ENCODE peak calls at places on chromosomes 16 and 17, in four cellular contexts. One of them, this sample, is unnamed.

GRCh38 chr17:81271226-81271625 is 23.9 kb downstream of the SLC38A10 start:
- DNase-seq in HepG2: no peak
- DNase-seq in A549: no peak
- DNase-seq in IMR-90: no peak
- DNase-seq in this sample: no peak

GRCh38 chr17:70855401-70856054 is 686.2 kb downstream of the KCNJ2 start:
- DNase-seq in HepG2: no peak
- DNase-seq in A549: no peak
- DNase-seq in IMR-90: peak
- DNase-seq in this sample: no peak

GRCh38 chr17:57604771-57605733 is 140.0 kb downstream of the CCDC182 start:
- DNase-seq in HepG2: no peak
- DNase-seq in A549: no peak
- DNase-seq in IMR-90: peak
- DNase-seq in this sample: no peak

GRCh38 chr16:12498077-12498476 is 305.6 kb downstream of the CPPED1 start:
- DNase-seq in HepG2: no peak
- DNase-seq in A549: no peak
- DNase-seq in IMR-90: no peak
- DNase-seq in this sample: no peak

GRCh38 chr16:79190542-79190941 is 410.0 kb downstream of the MAF start:
- DNase-seq in HepG2: no peak
- DNase-seq in A549: no peak
- DNase-seq in IMR-90: no peak
- DNase-seq in this sample: no peak

GRCh38 chr17:34442387-34443111 is 79.5 kb upstream of the CCL1 start:
- DNase-seq in HepG2: no peak
- DNase-seq in A549: no peak
- DNase-seq in IMR-90: no peak
- DNase-seq in this sample: no peak

GRCh38 chr17:8350339-8350738 is 10.7 kb downstream of the ODF4 start:
- DNase-seq in HepG2: no peak
- DNase-seq in A549: no peak
- DNase-seq in IMR-90: no peak
- DNase-seq in this sample: no peak

GRCh38 chr17:75241996-75242460 is 19.4 kb downstream of the GGA3 start:
- DNase-seq in HepG2: no peak
- DNase-seq in A549: no peak
- DNase-seq in IMR-90: peak
- DNase-seq in this sample: no peak

GRCh38 chr17:4004517-4005295 is 40.5 kb upstream of the ATP2A3 start:
- DNase-seq in HepG2: peak
- DNase-seq in A549: peak
- DNase-seq in IMR-90: no peak
- DNase-seq in this sample: peak

GRCh38 chr17:2111691-2112090 is 56.8 kb downstream of the HIC1 start:
- DNase-seq in HepG2: no peak
- DNase-seq in A549: no peak
- DNase-seq in IMR-90: peak
- DNase-seq in this sample: no peak

GRCh38 chr17:50064253-50064991 is 8.5 kb downstream of the ITGA3 start:
- DNase-seq in HepG2: no peak
- DNase-seq in A549: peak
- DNase-seq in IMR-90: peak
- DNase-seq in this sample: peak

GRCh38 chr17:70274255-70274654 is 104.9 kb downstream of the KCNJ2 start:
- DNase-seq in HepG2: no peak
- DNase-seq in A549: no peak
- DNase-seq in IMR-90: no peak
- DNase-seq in this sample: no peak

GRCh38 chr17:7794063-7794663 is 39.9 kb upstream of the KDM6B start:
- DNase-seq in HepG2: no peak
- DNase-seq in A549: no peak
- DNase-seq in IMR-90: no peak
- DNase-seq in this sample: no peak

GRCh38 chr17:72373910-72374741 is 253.3 kb downstream of the SOX9 start:
- DNase-seq in HepG2: no peak
- DNase-seq in A549: no peak
- DNase-seq in IMR-90: peak
- DNase-seq in this sample: no peak

GRCh38 chr16:67396159-67396774 is 3.0 kb upstream of the TPPP3 start:
- DNase-seq in HepG2: peak
- DNase-seq in A549: peak
- DNase-seq in IMR-90: peak
- DNase-seq in this sample: peak

GRCh38 chr16:25037221-25037620 is 22.1 kb upstream of the ARHGAP17 start:
- DNase-seq in HepG2: no peak
- DNase-seq in A549: no peak
- DNase-seq in IMR-90: no peak
- DNase-seq in this sample: no peak

GRCh38 chr17:73639322-73639721 is 4.9 kb downstream of the SDK2 start:
- DNase-seq in HepG2: no peak
- DNase-seq in A549: no peak
- DNase-seq in IMR-90: no peak
- DNase-seq in this sample: no peak

GRCh38 chr17:79325707-79326106 is 251.1 kb downstream of the ENGASE start:
- DNase-seq in HepG2: no peak
- DNase-seq in A549: no peak
- DNase-seq in IMR-90: no peak
- DNase-seq in this sample: peak

GRCh38 chr16:30068750-30069574 is 3.4 kb downstream of the ALDOA start:
- DNase-seq in HepG2: peak
- DNase-seq in A549: peak
- DNase-seq in IMR-90: no peak
- DNase-seq in this sample: no peak

DNA sequence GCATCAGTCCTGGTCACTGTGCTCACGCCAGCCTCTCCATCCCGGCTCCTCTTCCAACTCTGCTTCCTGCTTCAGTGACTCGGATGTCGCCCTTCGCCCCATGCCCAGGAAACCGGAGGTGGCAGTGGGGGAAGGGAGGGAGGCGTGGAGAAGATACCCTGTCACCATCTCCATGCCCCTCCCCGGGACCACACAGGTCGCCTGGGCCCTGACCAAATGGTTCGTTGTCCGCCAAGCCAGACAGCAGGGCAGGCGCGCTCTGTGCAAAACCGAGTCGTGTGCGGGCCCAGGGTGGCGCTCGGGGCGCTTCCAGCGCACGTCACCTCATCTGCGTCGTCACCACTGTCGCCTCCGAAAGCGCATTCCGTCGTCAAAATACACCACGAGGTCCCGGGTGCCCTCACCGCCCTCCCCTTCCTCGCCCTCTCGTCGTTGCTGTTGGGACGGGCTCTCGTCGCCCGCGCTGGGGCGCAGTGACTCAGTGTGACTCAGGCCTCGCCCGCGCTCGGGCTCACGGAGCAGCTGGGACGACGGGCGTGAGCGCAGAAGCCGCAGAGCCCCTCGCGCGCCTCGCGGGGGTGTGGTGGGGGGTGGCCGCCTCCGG is 39.2 kb downstream of the ZNF778 start:
- DNase-seq in HepG2: no peak
- DNase-seq in A549: no peak
- DNase-seq in IMR-90: peak
- DNase-seq in this sample: no peak
- TF ChIP-seq POLR2A in HepG2: no peak
- TF ChIP-seq POLR2A in A549: no peak
- TF ChIP-seq POLR2A in IMR-90: no peak
- TF ChIP-seq POLR2A in this sample: no peak

DNA sequence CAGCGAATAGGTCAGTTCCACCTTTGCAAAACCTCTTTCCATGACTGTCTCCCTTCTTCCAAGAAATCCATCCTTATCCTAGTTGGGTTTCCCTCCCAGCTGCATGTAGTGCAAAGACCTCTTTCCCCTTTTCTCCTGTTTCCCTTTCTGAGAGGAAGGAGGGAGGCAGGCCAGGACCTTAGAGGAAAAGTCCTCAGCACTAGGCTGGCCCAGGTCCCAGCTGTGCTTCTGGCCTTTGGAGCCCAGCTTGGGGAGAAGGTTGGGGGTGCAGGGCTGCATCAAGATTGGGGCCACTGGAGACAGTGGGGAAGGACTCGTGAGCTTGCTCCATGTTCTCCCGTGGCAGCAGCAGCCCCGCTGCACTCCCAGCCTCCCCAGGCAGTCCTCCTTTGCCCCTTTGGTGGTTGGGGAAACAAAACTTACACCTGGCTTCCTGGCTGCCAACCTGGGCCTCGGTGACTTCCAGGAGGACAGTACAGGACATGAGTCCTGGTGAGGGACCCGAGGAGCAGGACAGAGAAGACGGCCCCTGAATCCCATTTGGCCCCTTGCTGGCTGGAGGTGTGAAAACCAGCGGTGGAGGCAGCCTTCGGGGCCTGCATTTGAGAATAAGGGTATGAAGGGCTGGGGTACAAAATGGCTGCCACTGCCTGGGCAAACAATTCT is 480 bp downstream of the HEXIM2 start:
- DNase-seq in HepG2: no peak
- DNase-seq in A549: no peak
- DNase-seq in IMR-90: no peak
- DNase-seq in this sample: no peak
- TF ChIP-seq BHLHE40 in HepG2: no peak
- TF ChIP-seq BHLHE40 in A549: no peak
- TF ChIP-seq BHLHE40 in IMR-90: no peak
- TF ChIP-seq BHLHE40 in this sample: no peak

DNA sequence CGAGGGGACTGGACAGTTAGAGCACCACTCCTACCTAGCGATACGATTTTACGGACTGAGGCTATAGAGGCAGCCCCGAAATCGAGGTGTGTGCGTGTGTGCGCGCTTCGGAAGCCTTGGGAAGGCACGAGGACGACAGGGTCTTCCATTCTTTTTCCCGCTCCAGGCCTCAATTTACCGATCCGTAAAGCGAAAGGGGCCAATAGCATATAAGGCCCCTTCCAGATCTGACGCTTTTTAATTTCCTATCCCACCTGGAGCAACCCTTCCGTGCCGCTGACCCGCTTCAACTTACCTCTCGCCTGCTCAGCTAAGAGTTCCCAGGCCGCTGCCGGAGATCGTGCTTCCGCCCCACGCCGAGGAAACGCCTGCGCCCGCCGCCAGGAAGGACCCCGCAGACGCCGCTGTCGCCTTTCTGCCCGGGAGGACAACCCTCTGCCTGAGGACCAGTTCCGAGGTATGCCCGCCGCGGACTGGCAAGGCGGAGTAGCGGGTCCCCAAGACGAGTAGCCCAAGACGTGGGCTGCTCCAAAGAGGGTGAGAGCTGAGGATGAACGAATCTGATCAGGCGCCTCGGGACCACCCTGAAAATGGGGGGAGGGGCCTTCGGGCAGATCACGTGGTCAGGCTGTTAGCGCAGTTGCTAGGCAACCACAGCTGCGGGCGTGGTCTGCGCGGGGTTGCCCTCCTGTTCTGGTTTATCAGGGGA is at the start of gene EFTUD2:
- DNase-seq in HepG2: peak
- DNase-seq in A549: peak
- DNase-seq in IMR-90: peak
- DNase-seq in this sample: peak
- TF ChIP-seq POLR2A in HepG2: peak
- TF ChIP-seq POLR2A in A549: peak
- TF ChIP-seq POLR2A in IMR-90: peak
- TF ChIP-seq POLR2A in this sample: peak

GRCh38 chr16:84740596-84741071 is 40.8 kb downstream of the USP10 start:
- DNase-seq in HepG2: peak
- DNase-seq in A549: no peak
- DNase-seq in IMR-90: no peak
- DNase-seq in this sample: no peak

GRCh38 chr16:84737192-84737591 is 37.4 kb downstream of the USP10 start:
- DNase-seq in HepG2: no peak
- DNase-seq in A549: no peak
- DNase-seq in IMR-90: no peak
- DNase-seq in this sample: no peak

GRCh38 chr16:84739349-84740124 is 39.7 kb downstream of the USP10 start:
- DNase-seq in HepG2: peak
- DNase-seq in A549: no peak
- DNase-seq in IMR-90: peak
- DNase-seq in this sample: no peak

GRCh38 chr16:84737658-84738057 is 37.9 kb downstream of the USP10 start:
- DNase-seq in HepG2: no peak
- DNase-seq in A549: no peak
- DNase-seq in IMR-90: no peak
- DNase-seq in this sample: no peak

DNA sequence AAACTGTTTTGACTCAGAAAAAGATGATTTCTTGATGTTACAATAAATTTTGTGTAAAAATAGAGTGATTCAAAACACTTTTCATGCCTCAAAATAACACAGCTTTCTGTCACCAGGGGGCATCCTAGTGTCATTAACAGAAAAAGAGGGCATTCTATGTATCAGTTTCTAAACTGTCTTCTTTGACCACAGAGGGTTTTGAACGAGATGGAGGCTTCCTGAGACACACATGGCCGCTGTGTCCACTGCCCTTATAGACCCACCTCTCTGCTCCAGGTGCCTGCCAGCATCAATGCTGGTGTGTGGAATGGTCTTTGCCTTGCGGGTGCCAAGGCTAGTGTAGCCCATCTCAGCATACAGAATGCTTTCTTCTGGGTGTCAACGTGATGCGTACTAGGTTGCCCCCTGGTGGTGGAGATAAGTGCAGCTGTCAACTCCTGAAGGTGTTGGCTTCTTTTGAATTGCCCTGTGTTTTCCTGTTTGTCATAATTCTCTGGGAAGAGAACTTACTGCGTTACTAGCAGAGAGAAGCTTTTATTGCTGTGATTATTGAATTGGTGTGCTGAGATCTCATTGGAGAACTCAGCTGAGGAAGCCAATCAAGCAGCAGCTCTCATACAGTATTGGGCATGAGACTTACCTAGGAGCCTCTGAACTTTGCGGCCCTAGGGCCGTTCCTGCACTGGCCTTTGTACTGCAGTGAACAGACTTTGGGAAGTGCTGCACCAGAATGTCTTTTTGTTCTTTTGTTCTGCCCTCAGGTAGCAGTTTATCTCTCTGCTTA is 38.6 kb downstream of the USP10 start:
- DNase-seq in HepG2: peak
- DNase-seq in A549: peak
- DNase-seq in IMR-90: peak
- DNase-seq in this sample: peak
- TF ChIP-seq BHLHE40 in HepG2: peak
- TF ChIP-seq BHLHE40 in A549: no peak
- TF ChIP-seq BHLHE40 in IMR-90: no peak
- TF ChIP-seq BHLHE40 in this sample: peak